ENCODE peak calls at places on chromosome 10, in eight cellular contexts. One of them, this sample, is unnamed.
A peak's percentile ranks its signal among the peaks of the same experiment; 100 is the strongest.

GRCh38 chr10:6197274-6197673 is 5.5 kb upstream of the PFKFB3 start:
- DNase-seq in HCT116: no peak
- DNase-seq in uterus: no peak
- DNase-seq in CD4-positive, CD25-positive, alpha-beta regulatory T cell: no peak
- DNase-seq in endothelial cell of umbilical vein: no peak
- DNase-seq in ovary: no peak
- DNase-seq in right lobe of liver: no peak
- DNase-seq in fibroblast of lung: no peak
- DNase-seq in this sample: no peak

GRCh38 chr10:89556590-89556989 is 21.2 kb upstream of the SLC16A12 start:
- DNase-seq in endothelial cell of umbilical vein: no peak
- DNase-seq in uterus: no peak
- DNase-seq in ovary: no peak
- DNase-seq in CD4-positive, CD25-positive, alpha-beta regulatory T cell: no peak
- DNase-seq in fibroblast of lung: peak; percentile 32
- DNase-seq in right lobe of liver: no peak
- DNase-seq in HCT116: no peak
- DNase-seq in this sample: no peak

GRCh38 chr10:118108194-118109026 is 61.7 kb upstream of the RAB11FIP2 start:
- DNase-seq in ovary: no peak
- DNase-seq in uterus: peak; percentile 21
- DNase-seq in fibroblast of lung: peak; percentile 40
- DNase-seq in HCT116: no peak
- DNase-seq in endothelial cell of umbilical vein: no peak
- DNase-seq in right lobe of liver: no peak
- DNase-seq in CD4-positive, CD25-positive, alpha-beta regulatory T cell: no peak
- DNase-seq in this sample: no peak

GRCh38 chr10:48506147-48506917 is 98.5 kb downstream of the ARHGAP22 start:
- DNase-seq in CD4-positive, CD25-positive, alpha-beta regulatory T cell: no peak
- DNase-seq in right lobe of liver: no peak
- DNase-seq in uterus: no peak
- DNase-seq in ovary: no peak
- DNase-seq in fibroblast of lung: peak; percentile 25
- DNase-seq in HCT116: peak; percentile 68
- DNase-seq in endothelial cell of umbilical vein: peak; percentile 67
- DNase-seq in this sample: no peak

GRCh38 chr10:123966896-123967231 is 75.3 kb upstream of the CPXM2 start:
- DNase-seq in CD4-positive, CD25-positive, alpha-beta regulatory T cell: no peak
- DNase-seq in uterus: no peak
- DNase-seq in endothelial cell of umbilical vein: no peak
- DNase-seq in fibroblast of lung: no peak
- DNase-seq in HCT116: no peak
- DNase-seq in ovary: no peak
- DNase-seq in right lobe of liver: no peak
- DNase-seq in this sample: no peak

GRCh38 chr10:77756319-77757232 is 119.0 kb upstream of the KCNMA1 start:
- DNase-seq in CD4-positive, CD25-positive, alpha-beta regulatory T cell: no peak
- DNase-seq in right lobe of liver: no peak
- DNase-seq in ovary: no peak
- DNase-seq in HCT116: peak; percentile 47
- DNase-seq in fibroblast of lung: peak; percentile 66
- DNase-seq in endothelial cell of umbilical vein: peak; percentile 78
- DNase-seq in uterus: no peak
- DNase-seq in this sample: no peak

GRCh38 chr10:82409671-82410070 is 534.7 kb downstream of the NRG3 start:
- DNase-seq in right lobe of liver: no peak
- DNase-seq in uterus: no peak
- DNase-seq in ovary: no peak
- DNase-seq in CD4-positive, CD25-positive, alpha-beta regulatory T cell: no peak
- DNase-seq in endothelial cell of umbilical vein: no peak
- DNase-seq in fibroblast of lung: no peak
- DNase-seq in HCT116: no peak
- DNase-seq in this sample: no peak

GRCh38 chr10:43395571-43396060 is 13.4 kb downstream of the HNRNPF start:
- DNase-seq in HCT116: no peak
- DNase-seq in right lobe of liver: peak; percentile 39
- DNase-seq in uterus: peak; percentile 21
- DNase-seq in fibroblast of lung: peak; percentile 26
- DNase-seq in CD4-positive, CD25-positive, alpha-beta regulatory T cell: peak; percentile 23
- DNase-seq in ovary: no peak
- DNase-seq in endothelial cell of umbilical vein: peak; percentile 33
- DNase-seq in this sample: peak; percentile 68

GRCh38 chr10:4663162-4663992 is 162.6 kb upstream of the AKR1E2 start:
- DNase-seq in ovary: peak; percentile 76
- DNase-seq in CD4-positive, CD25-positive, alpha-beta regulatory T cell: no peak
- DNase-seq in HCT116: peak; percentile 97
- DNase-seq in uterus: peak; percentile 71
- DNase-seq in fibroblast of lung: peak; percentile 100
- DNase-seq in right lobe of liver: peak; percentile 33
- DNase-seq in endothelial cell of umbilical vein: peak; percentile 97
- DNase-seq in this sample: peak; percentile 92

GRCh38 chr10:17233534-17233933 is 5.5 kb downstream of the VIM start:
- DNase-seq in right lobe of liver: no peak
- DNase-seq in ovary: peak; percentile 59
- DNase-seq in fibroblast of lung: peak; percentile 52
- DNase-seq in uterus: peak; percentile 52
- DNase-seq in CD4-positive, CD25-positive, alpha-beta regulatory T cell: no peak
- DNase-seq in HCT116: no peak
- DNase-seq in endothelial cell of umbilical vein: peak; percentile 60
- DNase-seq in this sample: peak; percentile 70

GRCh38 chr10:101778781-101779543 is 3.0 kb upstream of the FGF8 start:
- DNase-seq in endothelial cell of umbilical vein: peak; percentile 43
- DNase-seq in right lobe of liver: no peak
- DNase-seq in HCT116: no peak
- DNase-seq in ovary: no peak
- DNase-seq in fibroblast of lung: peak; percentile 39
- DNase-seq in CD4-positive, CD25-positive, alpha-beta regulatory T cell: no peak
- DNase-seq in uterus: no peak
- DNase-seq in this sample: peak; percentile 66

GRCh38 chr10:3652886-3653285 is 132.1 kb downstream of the KLF6 start:
- DNase-seq in fibroblast of lung: no peak
- DNase-seq in uterus: peak; percentile 27
- DNase-seq in ovary: no peak
- DNase-seq in right lobe of liver: no peak
- DNase-seq in HCT116: no peak
- DNase-seq in CD4-positive, CD25-positive, alpha-beta regulatory T cell: no peak
- DNase-seq in endothelial cell of umbilical vein: no peak
- DNase-seq in this sample: no peak

GRCh38 chr10:133379152-133379800 is at the start of gene PAOX:
- DNase-seq in CD4-positive, CD25-positive, alpha-beta regulatory T cell: peak; percentile 65
- DNase-seq in uterus: peak; percentile 73
- DNase-seq in HCT116: no peak
- DNase-seq in endothelial cell of umbilical vein: peak; percentile 28
- DNase-seq in right lobe of liver: peak; percentile 85
- DNase-seq in ovary: peak; percentile 78
- DNase-seq in fibroblast of lung: peak; percentile 44
- DNase-seq in this sample: peak; percentile 88
- H3K4me1 ChIP-seq in CD4-positive, CD25-positive, alpha-beta regulatory T cell: peaks cover 14% of the 10 kb centered on the region
- H3K4me1 ChIP-seq in uterus: no peaks in the 10 kb centered on the region
- H3K4me1 ChIP-seq in HCT116: no peaks in the 10 kb centered on the region
- H3K4me1 ChIP-seq in endothelial cell of umbilical vein: peaks cover 9% of the 10 kb centered on the region
- H3K4me1 ChIP-seq in right lobe of liver: no peaks in the 10 kb centered on the region
- H3K4me1 ChIP-seq in ovary: peaks cover 5% of the 10 kb centered on the region
- H3K4me1 ChIP-seq in fibroblast of lung: peaks cover 2% of the 10 kb centered on the region
- H3K4me1 ChIP-seq in this sample: peaks cover 25% of the 10 kb centered on the region

GRCh38 chr10:112553315-112553714 is 106.3 kb downstream of the VTI1A start:
- DNase-seq in CD4-positive, CD25-positive, alpha-beta regulatory T cell: no peak
- DNase-seq in HCT116: no peak
- DNase-seq in uterus: no peak
- DNase-seq in ovary: no peak
- DNase-seq in right lobe of liver: no peak
- DNase-seq in endothelial cell of umbilical vein: no peak
- DNase-seq in fibroblast of lung: no peak
- DNase-seq in this sample: no peak
- H3K4me1 ChIP-seq in CD4-positive, CD25-positive, alpha-beta regulatory T cell: no peaks in the 10 kb centered on the region
- H3K4me1 ChIP-seq in HCT116: peaks cover 50% of the 10 kb centered on the region
- H3K4me1 ChIP-seq in uterus: no peaks in the 10 kb centered on the region
- H3K4me1 ChIP-seq in ovary: no peaks in the 10 kb centered on the region
- H3K4me1 ChIP-seq in right lobe of liver: no peaks in the 10 kb centered on the region
- H3K4me1 ChIP-seq in endothelial cell of umbilical vein: no peaks in the 10 kb centered on the region
- H3K4me1 ChIP-seq in fibroblast of lung: no peaks in the 10 kb centered on the region
- H3K4me1 ChIP-seq in this sample: no peaks in the 10 kb centered on the region

GRCh38 chr10:110265573-110266193 is 39.0 kb downstream of the SMNDC1 start:
- DNase-seq in ovary: no peak
- DNase-seq in fibroblast of lung: no peak
- DNase-seq in right lobe of liver: no peak
- DNase-seq in CD4-positive, CD25-positive, alpha-beta regulatory T cell: no peak
- DNase-seq in uterus: no peak
- DNase-seq in endothelial cell of umbilical vein: no peak
- DNase-seq in HCT116: no peak
- DNase-seq in this sample: no peak

GRCh38 chr10:110268931-110269640 is 35.6 kb downstream of the SMNDC1 start:
- DNase-seq in fibroblast of lung: no peak
- DNase-seq in uterus: no peak
- DNase-seq in CD4-positive, CD25-positive, alpha-beta regulatory T cell: peak; percentile 28
- DNase-seq in right lobe of liver: no peak
- DNase-seq in endothelial cell of umbilical vein: no peak
- DNase-seq in ovary: no peak
- DNase-seq in HCT116: no peak
- DNase-seq in this sample: no peak

GRCh38 chr10:110268442-110268841 is 36.3 kb downstream of the SMNDC1 start:
- DNase-seq in endothelial cell of umbilical vein: no peak
- DNase-seq in uterus: no peak
- DNase-seq in HCT116: no peak
- DNase-seq in ovary: no peak
- DNase-seq in right lobe of liver: no peak
- DNase-seq in fibroblast of lung: no peak
- DNase-seq in CD4-positive, CD25-positive, alpha-beta regulatory T cell: no peak
- DNase-seq in this sample: no peak

GRCh38 chr10:110269641-110270318 is 34.9 kb downstream of the SMNDC1 start:
- DNase-seq in right lobe of liver: no peak
- DNase-seq in uterus: no peak
- DNase-seq in CD4-positive, CD25-positive, alpha-beta regulatory T cell: no peak
- DNase-seq in fibroblast of lung: peak; percentile 26
- DNase-seq in ovary: no peak
- DNase-seq in HCT116: no peak
- DNase-seq in endothelial cell of umbilical vein: no peak
- DNase-seq in this sample: no peak

DNA sequence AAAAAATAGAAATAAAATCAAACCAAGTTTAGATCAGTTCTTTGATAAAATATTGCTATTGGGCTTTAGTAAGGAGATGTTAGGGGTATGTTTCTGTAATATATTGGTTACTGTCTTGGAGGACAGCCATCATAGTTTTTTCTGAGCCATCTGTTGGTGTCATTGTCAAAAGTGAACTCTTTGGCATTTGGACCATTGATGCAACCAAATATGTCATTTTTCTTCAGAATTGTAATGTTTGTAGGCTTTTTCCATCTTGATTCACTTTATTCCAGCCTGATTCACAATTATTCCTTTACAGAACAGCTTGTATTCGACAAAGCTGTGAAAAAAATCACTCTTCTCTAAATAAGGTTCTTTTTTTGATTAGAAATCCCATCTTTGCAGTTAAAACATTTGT is 37.5 kb downstream of the SMNDC1 start:
- DNase-seq in fibroblast of lung: no peak
- DNase-seq in ovary: no peak
- DNase-seq in uterus: no peak
- DNase-seq in CD4-positive, CD25-positive, alpha-beta regulatory T cell: no peak
- DNase-seq in endothelial cell of umbilical vein: no peak
- DNase-seq in right lobe of liver: no peak
- DNase-seq in HCT116: no peak
- DNase-seq in this sample: no peak
- H3K4me1 ChIP-seq in fibroblast of lung: no peaks in the 10 kb centered on the region
- H3K4me1 ChIP-seq in ovary: peaks cover 3% of the 10 kb centered on the region
- H3K4me1 ChIP-seq in uterus: peaks cover 23% of the 10 kb centered on the region
- H3K4me1 ChIP-seq in CD4-positive, CD25-positive, alpha-beta regulatory T cell: peaks cover 9% of the 10 kb centered on the region
- H3K4me1 ChIP-seq in endothelial cell of umbilical vein: no peaks in the 10 kb centered on the region
- H3K4me1 ChIP-seq in right lobe of liver: no peaks in the 10 kb centered on the region
- H3K4me1 ChIP-seq in HCT116: no peaks in the 10 kb centered on the region
- H3K4me1 ChIP-seq in this sample: no peaks in the 10 kb centered on the region

DNA sequence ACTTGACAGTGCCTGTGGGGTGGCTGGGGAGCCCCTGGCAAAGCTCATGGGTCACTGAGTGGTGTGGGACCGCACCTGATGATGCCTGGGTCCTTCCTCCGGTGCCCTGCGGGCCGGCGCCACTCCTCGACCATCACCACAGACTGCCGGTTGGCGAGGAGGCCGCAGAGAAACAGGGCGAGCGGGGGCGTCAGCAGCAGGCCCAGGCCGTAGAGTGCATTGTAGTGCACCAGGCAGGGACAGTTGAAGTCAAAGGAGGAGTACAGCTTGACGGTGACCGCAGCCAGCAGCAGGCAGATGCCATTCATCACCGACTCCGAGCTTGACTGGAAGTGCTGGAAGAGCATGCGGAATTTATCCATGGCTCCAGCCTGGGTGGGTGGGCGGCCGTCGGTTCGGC is 369 bp downstream of the CALHM3 start:
- DNase-seq in endothelial cell of umbilical vein: no peak
- DNase-seq in fibroblast of lung: no peak
- DNase-seq in ovary: no peak
- DNase-seq in uterus: no peak
- DNase-seq in HCT116: no peak
- DNase-seq in CD4-positive, CD25-positive, alpha-beta regulatory T cell: no peak
- DNase-seq in right lobe of liver: no peak
- DNase-seq in this sample: no peak
- H3K4me1 ChIP-seq in endothelial cell of umbilical vein: no peaks in the 10 kb centered on the region
- H3K4me1 ChIP-seq in fibroblast of lung: peaks cover 3% of the 10 kb centered on the region
- H3K4me1 ChIP-seq in ovary: peaks cover 1% of the 10 kb centered on the region
- H3K4me1 ChIP-seq in uterus: no peaks in the 10 kb centered on the region
- H3K4me1 ChIP-seq in HCT116: peaks cover 21% of the 10 kb centered on the region
- H3K4me1 ChIP-seq in CD4-positive, CD25-positive, alpha-beta regulatory T cell: no peaks in the 10 kb centered on the region
- H3K4me1 ChIP-seq in right lobe of liver: no peaks in the 10 kb centered on the region
- H3K4me1 ChIP-seq in this sample: no peaks in the 10 kb centered on the region